ENCODE peak calls at places on chromosomes 1 and 21, in seven cellular contexts. P is fibroblast of mammary gland; Q is HepG2; N is activated naive CD8-positive, alpha-beta T cell treated with anti-CD3 and anti-CD28 coated beads, Interleukin-2, amount 50 U/mL, for 24 hours; J is heart right ventricle; H is heart left ventricle; V is activated CD8-positive, alpha-beta memory T cell treated with anti-CD3 and anti-CD28 coated beads, Interleukin-2, amount 50 U/mL, for 48 hours. S is an unnamed sample.

GRCh38 chr21:45303111-45303615 is 15.5 kb upstream of the POFUT2 start:
- DNase-seq in N (no peak), H (peak; percentile 56), J (no peak), V (no peak), Q (no peak), P (no peak), S (no peak)

GRCh38 chr1:3822421-3822820 is 26.1 kb upstream of the LRRC47 start:
- DNase-seq in H (no peak), V (no peak), J (no peak), N (no peak), P (no peak), Q (no peak), S (no peak)

GRCh38 chr1:48776400-48777218 is at the start of gene BEND5:
- DNase-seq in H (peak; percentile 60), Q (no peak), N (peak; percentile 72), P (no peak), V (peak; percentile 79), J (peak; percentile 59), S (no peak)

GRCh38 chr1:202621446-202621845 is 88.8 kb downstream of the SYT2 start:
- DNase-seq in V (no peak), N (no peak), J (no peak), Q (no peak), H (no peak), P (no peak), S (no peak)

GRCh38 chr1:204398197-204399125 is 13.2 kb downstream of the PPP1R15B start:
- DNase-seq in P (peak; percentile 72), J (peak; percentile 44), H (no peak), N (peak; percentile 33), Q (peak; percentile 94), V (no peak), S (no peak)

GRCh38 chr1:179817789-179818188 is 59.8 kb downstream of the TOR1AIP2 start:
- DNase-seq in H (peak; percentile 87), P (peak; percentile 84), N (no peak), J (peak; percentile 48), Q (no peak), V (no peak), S (peak; percentile 71)

GRCh38 chr1:223136086-223136485 is 7.0 kb downstream of the TLR5 start:
- DNase-seq in N (no peak), J (no peak), V (no peak), H (no peak), P (no peak), Q (no peak), S (no peak)

GRCh38 chr1:245156736-245157505 is 2.1 kb downstream of the KIF26B start:
- DNase-seq in N (peak; percentile 19), V (peak; percentile 52), Q (peak; percentile 65), P (peak; percentile 19), H (no peak), J (no peak), S (no peak)

GRCh38 chr1:92848201-92848600 is 16.4 kb downstream of the RPL5 start:
- DNase-seq in P (no peak), V (no peak), N (no peak), Q (no peak), H (no peak), J (no peak), S (no peak)

GRCh38 chr1:110524311-110525249 is 5.6 kb upstream of the KCNA10 start:
- DNase-seq in H (no peak), Q (peak; percentile 21), P (peak; percentile 36), N (peak; percentile 59), J (peak; percentile 29), V (peak; percentile 77), S (no peak)